ENCODE peak calls at places on chromosomes 12 and 14, in six cellular contexts. W is HS-5; L is anterior cingulate cortex; I is A549; E is stimulated activated CD8-positive, alpha-beta memory T cell treated with anti-CD3 and anti-CD28 coated beads, Interleukin-4, amount 100 ng/mL, for 24 hours; P is frontal cortex. X is an unnamed sample.

GRCh38 chr12:124030510-124030909 is 57.5 kb downstream of the ZNF664 start:
- DNase-seq in W (peak), L (no peak), I (no peak), E (no peak), P (no peak), X (no peak)

GRCh38 chr14:86015916-86016315 is 486.0 kb downstream of the FLRT2 start:
- DNase-seq in W (peak), L (no peak), I (no peak), E (no peak), P (no peak), X (no peak)

GRCh38 chr14:67738740-67739504 is 37.2 kb downstream of the RDH12 start:
- DNase-seq in W (peak), L (no peak), I (peak), E (no peak), P (no peak), X (no peak)

GRCh38 chr12:88501976-88502938 is 78.0 kb downstream of the KITLG start:
- DNase-seq in W (no peak), L (no peak), I (no peak), E (no peak), P (no peak), X (no peak)

GRCh38 chr12:25994252-25994651 is 35.8 kb downstream of the RASSF8 start:
- DNase-seq in W (peak), L (no peak), I (no peak), E (no peak), P (no peak), X (no peak)

GRCh38 chr14:49982522-49982951 is 89.7 kb downstream of the ARF6 start:
- DNase-seq in W (peak), L (no peak), I (peak), E (no peak), P (no peak), X (no peak)

GRCh38 chr12:131386781-131387180 is 324.1 kb upstream of the SFSWAP start:
- DNase-seq in W (no peak), L (no peak), I (no peak), E (no peak), P (no peak), X (no peak)

GRCh38 chr12:87806310-87806709 is 222.9 kb downstream of the C12orf50 start:
- DNase-seq in W (no peak), L (no peak), I (peak), E (no peak), P (no peak), X (no peak)

GRCh38 chr14:70638416-70638815 is 3.3 kb upstream of the TTC9 start:
- DNase-seq in W (no peak), L (no peak), I (no peak), E (no peak), P (no peak), X (no peak)

GRCh38 chr12:3097836-3098235 is 20.7 kb downstream of the TSPAN9 start:
- DNase-seq in W (no peak), L (no peak), I (no peak), E (no peak), P (no peak), X (no peak)

GRCh38 chr12:176321-177181 is 37.4 kb downstream of the SLC6A12 start:
- DNase-seq in W (peak), L (no peak), I (peak), E (no peak), P (peak), X (no peak)

GRCh38 chr14:100900837-100901390 is 2.6 kb downstream of the RTL1 start:
- DNase-seq in W (no peak), L (no peak), I (peak), E (no peak), P (no peak), X (peak)

GRCh38 chr14:93081875-93082570 is 33.7 kb downstream of the ITPK1 start:
- DNase-seq in W (no peak), L (no peak), I (no peak), E (peak), P (no peak), X (peak)